ENCODE peak calls at places on chromosomes 13 and 19, in six cellular contexts. E is cardiac muscle cell, F is BE2C, I is ascending aorta, H is uterus, C is heart right ventricle. W is an unnamed sample.

GRCh38 chr13:36709136-36709895 is 35.5 kb downstream of the SERTM1 start:
- DNase-seq in E (no peak), F (no peak), I (no peak), H (no peak), C (no peak), W (no peak)

GRCh38 chr19:45774765-45775164 is 5.7 kb upstream of the SIX5 start:
- DNase-seq in E (no peak), F (no peak), I (no peak), H (no peak), C (no peak), W (peak; percentile 70)

GRCh38 chr19:18503971-18504885 is 17.6 kb downstream of the ELL start:
- DNase-seq in E (no peak), F (no peak), I (no peak), H (no peak), C (no peak), W (peak; percentile 61)

GRCh38 chr13:86660090-86660489 is 860.9 kb upstream of the SLITRK6 start:
- DNase-seq in E (no peak), F (no peak), I (no peak), H (no peak), C (no peak), W (no peak)

GRCh38 chr19:45607071-45608029 is 5.3 kb upstream of the GPR4 start:
- DNase-seq in E (peak; percentile 83), F (peak; percentile 83), I (peak; percentile 83), H (peak; percentile 70), C (peak; percentile 81), W (peak; percentile 73)

GRCh38 chr13:27971776-27972618 is 2.9 kb upstream of the CDX2 start:
- DNase-seq in E (no peak), F (no peak), I (peak; percentile 48), H (no peak), C (no peak), W (no peak)

GRCh38 chr19:6222884-6223283 is 56.9 kb downstream of the MLLT1 start:
- DNase-seq in E (no peak), F (no peak), I (no peak), H (no peak), C (no peak), W (no peak)

GRCh38 chr19:42255766-42256750 is 1.1 kb upstream of the ERF start:
- DNase-seq in E (peak; percentile 61), F (peak; percentile 72), I (peak; percentile 75), H (peak; percentile 66), C (peak; percentile 65), W (no peak)

GRCh38 chr13:114030666-114031610 is 57.1 kb upstream of the C13orf46 start:
- DNase-seq in E (no peak), F (no peak), I (no peak), H (no peak), C (peak; percentile 7), W (no peak)

GRCh38 chr13:113963376-113963775 is 10.5 kb downstream of the C13orf46 start:
- DNase-seq in E (no peak), F (peak; percentile 3), I (no peak), H (no peak), C (peak; percentile 4), W (no peak)

GRCh38 chr19:45405435-45406164 is 731 bp upstream of the PPP1R13L start:
- DNase-seq in E (peak; percentile 91), F (peak; percentile 89), I (peak; percentile 94), H (peak; percentile 91), C (peak; percentile 87), W (peak; percentile 93)

GRCh38 chr13:91238036-91238435 is 109.5 kb upstream of the MIR17HG start:
- DNase-seq in E (no peak), F (no peak), I (no peak), H (no peak), C (no peak), W (no peak)

GRCh38 chr13:41905600-41906254 is 55.2 kb downstream of the VWA8 start:
- DNase-seq in E (peak; percentile 18), F (no peak), I (no peak), H (no peak), C (no peak), W (no peak)

GRCh38 chr19:2547033-2547680 is 71.2 kb downstream of the GADD45B start:
- DNase-seq in E (no peak), F (no peak), I (no peak), H (no peak), C (no peak), W (no peak)

GRCh38 chr19:28881616-28882015 is 331.3 kb downstream of the UQCRFS1 start:
- DNase-seq in E (no peak), F (no peak), I (no peak), H (no peak), C (no peak), W (no peak)

GRCh38 chr19:58543826-58544590 is at the start of gene TRIM28:
- DNase-seq in E (peak; percentile 98), F (peak; percentile 94), I (peak; percentile 99), H (peak; percentile 98), C (peak; percentile 99), W (peak; percentile 100)

GRCh38 chr13:108917581-108917980 is 288.2 kb downstream of the MYO16 start:
- DNase-seq in E (no peak), F (no peak), I (no peak), H (no peak), C (no peak), W (no peak)

GRCh38 chr19:5618591-5618990 is 4.0 kb downstream of the SAFB2 start:
- DNase-seq in E (no peak), F (no peak), I (no peak), H (no peak), C (no peak), W (no peak)

GRCh38 chr13:112532837-112533745 is 54.9 kb downstream of the TUBGCP3 start:
- DNase-seq in E (no peak), F (peak; percentile 81), I (no peak), H (no peak), C (no peak), W (no peak)

GRCh38 chr13:63124863-63125262 is 1709.2 kb upstream of the PCDH20 start:
- DNase-seq in E (peak; percentile 23), F (no peak), I (no peak), H (no peak), C (no peak), W (no peak)

GRCh38 chr13:110506859-110507566 is 54.5 kb downstream of the RAB20 start:
- DNase-seq in E (peak; percentile 89), F (no peak), I (peak; percentile 89), H (no peak), C (peak; percentile 71), W (peak; percentile 95)

GRCh38 chr19:3357362-3357730 is 9.0 kb upstream of the NFIC start:
- DNase-seq in E (no peak), F (no peak), I (no peak), H (no peak), C (no peak), W (peak; percentile 3)

GRCh38 chr13:33479066-33479465 is 193.5 kb upstream of the STARD13 start:
- DNase-seq in E (no peak), F (no peak), I (no peak), H (no peak), C (no peak), W (no peak)

GRCh38 chr19:46355234-46355990 is 8.5 kb downstream of the PPP5C start:
- DNase-seq in E (no peak), F (no peak), I (no peak), H (no peak), C (no peak), W (no peak)

GRCh38 chr19:54653181-54653809 is 9.5 kb upstream of the LILRB4 start:
- DNase-seq in E (no peak), F (no peak), I (peak; percentile 46), H (no peak), C (no peak), W (no peak)
- H3K9me3 ChIP-seq in E (no peaks in the 10 kb centered on the region), F (no peaks in the 10 kb centered on the region), I (no peaks in the 10 kb centered on the region), H (no peaks in the 10 kb centered on the region), C (no peaks in the 10 kb centered on the region), W (no peaks in the 10 kb centered on the region)

DNA sequence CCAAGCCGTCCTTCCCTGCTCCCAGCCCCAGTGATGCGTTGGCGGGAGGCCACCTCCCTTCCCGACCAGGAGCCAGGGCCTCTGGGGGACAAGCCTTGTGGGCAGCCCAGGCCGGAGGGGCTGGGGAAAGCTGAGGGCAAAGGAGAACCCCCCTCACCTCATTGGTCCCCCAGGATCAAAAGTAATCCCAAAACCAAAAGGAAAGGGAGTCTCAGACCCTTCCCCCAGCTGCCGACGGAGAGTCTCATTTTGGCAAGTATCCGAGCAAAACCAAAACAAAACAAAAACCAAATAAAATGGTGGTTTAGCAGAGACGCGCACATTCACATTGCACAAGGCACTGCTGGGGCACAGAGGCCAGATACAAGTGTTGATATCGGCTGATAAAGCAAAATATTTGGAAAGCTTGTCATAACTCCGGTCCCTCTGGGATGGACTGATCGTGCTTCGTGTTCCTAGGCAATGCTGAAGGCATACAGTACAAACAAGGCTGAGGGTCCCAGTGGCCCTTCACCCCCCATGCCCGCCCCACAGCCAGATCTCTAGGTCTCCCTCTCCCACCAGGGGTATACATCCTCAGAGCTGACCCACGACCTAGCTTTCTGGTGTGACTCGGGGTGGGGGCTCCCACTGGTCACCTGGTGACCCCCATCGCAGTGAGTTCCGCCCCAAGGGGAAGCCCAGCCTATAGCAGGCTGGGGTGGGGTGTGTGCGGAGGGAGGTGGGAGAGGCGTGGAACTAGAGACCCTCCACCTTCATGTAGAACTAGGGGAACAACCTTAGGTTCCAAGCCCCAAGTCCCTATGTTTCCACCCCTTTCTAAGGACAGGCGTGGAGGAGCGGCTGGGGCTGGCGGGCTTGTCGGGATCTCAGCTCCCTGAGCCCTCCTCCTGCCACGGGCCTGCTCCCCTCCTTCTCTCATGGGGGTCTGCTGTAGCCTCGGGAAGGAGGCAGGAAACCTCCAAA is 2.0 kb downstream of the CEBPA start:
- DNase-seq in E (no peak), F (no peak), I (peak; percentile 65), H (no peak), C (peak; percentile 45), W (no peak)
- H3K4me1 ChIP-seq in E (peaks cover 8% of the 10 kb centered on the region), F (peaks cover 6% of the 10 kb centered on the region), I (peaks cover 16% of the 10 kb centered on the region), H (peaks cover 13% of the 10 kb centered on the region), C (peaks cover 20% of the 10 kb centered on the region), W (peaks cover 11% of the 10 kb centered on the region)

DNA sequence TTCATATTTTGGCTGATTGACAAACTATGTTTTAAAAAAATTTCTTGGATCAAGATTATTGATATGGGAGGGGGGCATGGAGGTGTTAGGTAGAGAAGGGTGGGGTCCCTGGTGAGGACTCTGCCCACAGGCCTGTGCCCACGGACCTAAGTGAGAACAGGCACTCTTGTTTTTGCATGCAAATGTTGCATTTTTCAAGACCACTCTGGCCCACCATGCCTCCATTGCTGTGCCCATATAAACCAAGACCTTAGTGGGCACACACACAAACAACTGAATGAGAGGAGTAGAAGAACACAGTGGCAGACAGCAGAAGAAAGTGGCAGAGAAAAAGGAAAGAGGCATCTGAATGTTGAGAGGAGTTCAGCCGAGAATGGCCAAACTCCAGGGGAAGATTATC is 69.6 kb upstream of the ZNF98 start:
- DNase-seq in E (no peak), F (no peak), I (no peak), H (no peak), C (no peak), W (no peak)
- H3K9me3 ChIP-seq in E (no peaks in the 10 kb centered on the region), F (no peaks in the 10 kb centered on the region), I (peaks cover 57% of the 10 kb centered on the region), H (peaks cover 5% of the 10 kb centered on the region), C (no peaks in the 10 kb centered on the region), W (no peaks in the 10 kb centered on the region)

DNA sequence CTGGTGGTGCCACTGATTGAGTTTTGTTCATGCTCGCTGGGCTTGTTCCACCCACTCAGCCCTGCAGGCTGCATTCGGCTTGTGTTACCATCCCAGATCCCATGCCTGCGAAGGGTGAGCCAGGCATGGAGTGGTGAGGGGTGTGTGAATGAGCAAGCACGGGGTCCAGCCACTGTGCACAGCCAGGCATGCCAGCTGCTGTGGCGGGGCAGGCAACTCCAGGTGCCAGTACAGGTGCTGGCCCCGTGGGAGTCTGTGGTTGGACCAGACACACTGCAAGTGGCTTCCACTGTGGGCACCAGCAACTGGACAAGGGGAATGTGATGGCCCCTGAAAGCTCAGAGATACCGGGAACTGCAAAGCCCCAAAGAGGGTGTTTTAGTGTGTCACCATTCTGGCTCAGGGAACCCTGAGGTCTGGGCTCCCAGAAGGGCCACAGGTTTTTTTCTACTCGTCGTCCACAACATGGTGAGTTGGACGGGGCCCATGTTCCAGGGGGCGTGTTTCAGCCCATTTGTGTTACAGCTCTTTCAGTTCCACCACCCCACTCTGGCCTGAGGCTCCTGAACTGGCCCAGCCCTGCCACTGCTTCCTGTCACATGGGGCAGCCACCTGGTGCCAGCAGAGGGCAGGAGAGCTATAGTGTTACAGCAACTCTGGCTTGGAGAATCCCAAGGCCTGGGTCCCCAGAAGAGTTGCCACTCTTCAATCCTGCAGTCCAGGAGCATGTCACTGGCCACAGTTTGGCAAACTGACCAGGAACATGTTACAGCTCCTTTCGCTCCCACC is 217.0 kb upstream of the OBI1 start:
- DNase-seq in E (no peak), F (no peak), I (no peak), H (no peak), C (no peak), W (no peak)
- H3K4me1 ChIP-seq in E (no peaks in the 10 kb centered on the region), F (no peaks in the 10 kb centered on the region), I (no peaks in the 10 kb centered on the region), H (no peaks in the 10 kb centered on the region), C (no peaks in the 10 kb centered on the region), W (no peaks in the 10 kb centered on the region)

W was measured in pancreas.